ENCODE peak calls at places on chromosome 3, in ten cellular contexts. One of them, this sample, is unnamed.
A peak's percentile ranks its signal among the peaks of the same experiment; 100 is the strongest.

GRCh38 chr3:31732548-31732947 is 199.8 kb downstream of the STT3B start:
- DNase-seq in DMS153: no peak
- DNase-seq in effector memory CD4-positive, alpha-beta T cell: no peak
- DNase-seq in amniotic epithelial cell: no peak
- DNase-seq in stimulated activated CD4-positive, alpha-beta T cell treated with anti-CD3 and anti-CD28 coated beads, TNF-alpha, amount 100 ng/mL, for 1 hour: no peak
- DNase-seq in NCI-H1092 treated with DMSO at 0.1 percent for 48 hours: peak; percentile 74
- DNase-seq in tibial artery: no peak
- DNase-seq in activated T-helper 9 cell treated with anti-CD3 and anti-CD28 coated beads, Interleukin-2, amount 50 U/mL, for 16 hours: no peak
- DNase-seq in endothelial cell: no peak
- DNase-seq in iPS-NIHi11: no peak
- DNase-seq in this sample: no peak

GRCh38 chr3:180617049-180617448 is 15.1 kb downstream of the TTC14 start:
- DNase-seq in amniotic epithelial cell: peak; percentile 42
- DNase-seq in stimulated activated CD4-positive, alpha-beta T cell treated with anti-CD3 and anti-CD28 coated beads, TNF-alpha, amount 100 ng/mL, for 1 hour: no peak
- DNase-seq in DMS153: no peak
- DNase-seq in tibial artery: no peak
- DNase-seq in iPS-NIHi11: no peak
- DNase-seq in NCI-H1092 treated with DMSO at 0.1 percent for 48 hours: no peak
- DNase-seq in effector memory CD4-positive, alpha-beta T cell: no peak
- DNase-seq in activated T-helper 9 cell treated with anti-CD3 and anti-CD28 coated beads, Interleukin-2, amount 50 U/mL, for 16 hours: no peak
- DNase-seq in endothelial cell: no peak
- DNase-seq in this sample: no peak

GRCh38 chr3:69983546-69984265 is 15.8 kb upstream of the SAMMSON start:
- DNase-seq in tibial artery: no peak
- DNase-seq in DMS153: no peak
- DNase-seq in stimulated activated CD4-positive, alpha-beta T cell treated with anti-CD3 and anti-CD28 coated beads, TNF-alpha, amount 100 ng/mL, for 1 hour: no peak
- DNase-seq in effector memory CD4-positive, alpha-beta T cell: no peak
- DNase-seq in endothelial cell: no peak
- DNase-seq in NCI-H1092 treated with DMSO at 0.1 percent for 48 hours: no peak
- DNase-seq in iPS-NIHi11: no peak
- DNase-seq in amniotic epithelial cell: no peak
- DNase-seq in activated T-helper 9 cell treated with anti-CD3 and anti-CD28 coated beads, Interleukin-2, amount 50 U/mL, for 16 hours: no peak
- DNase-seq in this sample: no peak

GRCh38 chr3:13123266-13123665 is 50.0 kb upstream of the IQSEC1 start:
- DNase-seq in amniotic epithelial cell: no peak
- DNase-seq in NCI-H1092 treated with DMSO at 0.1 percent for 48 hours: no peak
- DNase-seq in DMS153: no peak
- DNase-seq in endothelial cell: no peak
- DNase-seq in effector memory CD4-positive, alpha-beta T cell: no peak
- DNase-seq in iPS-NIHi11: no peak
- DNase-seq in stimulated activated CD4-positive, alpha-beta T cell treated with anti-CD3 and anti-CD28 coated beads, TNF-alpha, amount 100 ng/mL, for 1 hour: no peak
- DNase-seq in activated T-helper 9 cell treated with anti-CD3 and anti-CD28 coated beads, Interleukin-2, amount 50 U/mL, for 16 hours: no peak
- DNase-seq in tibial artery: no peak
- DNase-seq in this sample: no peak

GRCh38 chr3:99902091-99902490 is 84.4 kb downstream of the CMSS1 start:
- DNase-seq in tibial artery: no peak
- DNase-seq in amniotic epithelial cell: no peak
- DNase-seq in effector memory CD4-positive, alpha-beta T cell: no peak
- DNase-seq in activated T-helper 9 cell treated with anti-CD3 and anti-CD28 coated beads, Interleukin-2, amount 50 U/mL, for 16 hours: no peak
- DNase-seq in DMS153: no peak
- DNase-seq in iPS-NIHi11: no peak
- DNase-seq in endothelial cell: no peak
- DNase-seq in NCI-H1092 treated with DMSO at 0.1 percent for 48 hours: no peak
- DNase-seq in stimulated activated CD4-positive, alpha-beta T cell treated with anti-CD3 and anti-CD28 coated beads, TNF-alpha, amount 100 ng/mL, for 1 hour: no peak
- DNase-seq in this sample: no peak

GRCh38 chr3:135929670-135930069 is 35.9 kb upstream of the PPP2R3A start:
- DNase-seq in tibial artery: peak; percentile 26
- DNase-seq in stimulated activated CD4-positive, alpha-beta T cell treated with anti-CD3 and anti-CD28 coated beads, TNF-alpha, amount 100 ng/mL, for 1 hour: no peak
- DNase-seq in endothelial cell: no peak
- DNase-seq in activated T-helper 9 cell treated with anti-CD3 and anti-CD28 coated beads, Interleukin-2, amount 50 U/mL, for 16 hours: no peak
- DNase-seq in iPS-NIHi11: no peak
- DNase-seq in amniotic epithelial cell: peak; percentile 41
- DNase-seq in NCI-H1092 treated with DMSO at 0.1 percent for 48 hours: no peak
- DNase-seq in DMS153: no peak
- DNase-seq in effector memory CD4-positive, alpha-beta T cell: no peak
- DNase-seq in this sample: no peak

GRCh38 chr3:5187920-5188418 is 462 bp downstream of the EDEM1 start:
- DNase-seq in amniotic epithelial cell: peak; percentile 24
- DNase-seq in activated T-helper 9 cell treated with anti-CD3 and anti-CD28 coated beads, Interleukin-2, amount 50 U/mL, for 16 hours: peak; percentile 51
- DNase-seq in endothelial cell: peak; percentile 41
- DNase-seq in DMS153: no peak
- DNase-seq in tibial artery: peak; percentile 40
- DNase-seq in iPS-NIHi11: peak; percentile 55
- DNase-seq in NCI-H1092 treated with DMSO at 0.1 percent for 48 hours: no peak
- DNase-seq in stimulated activated CD4-positive, alpha-beta T cell treated with anti-CD3 and anti-CD28 coated beads, TNF-alpha, amount 100 ng/mL, for 1 hour: no peak
- DNase-seq in effector memory CD4-positive, alpha-beta T cell: peak; percentile 27
- DNase-seq in this sample: no peak

GRCh38 chr3:13815088-13815683 is 64.7 kb downstream of the WNT7A start:
- DNase-seq in NCI-H1092 treated with DMSO at 0.1 percent for 48 hours: no peak
- DNase-seq in tibial artery: no peak
- DNase-seq in endothelial cell: no peak
- DNase-seq in activated T-helper 9 cell treated with anti-CD3 and anti-CD28 coated beads, Interleukin-2, amount 50 U/mL, for 16 hours: no peak
- DNase-seq in DMS153: no peak
- DNase-seq in iPS-NIHi11: no peak
- DNase-seq in amniotic epithelial cell: no peak
- DNase-seq in stimulated activated CD4-positive, alpha-beta T cell treated with anti-CD3 and anti-CD28 coated beads, TNF-alpha, amount 100 ng/mL, for 1 hour: no peak
- DNase-seq in effector memory CD4-positive, alpha-beta T cell: no peak
- DNase-seq in this sample: no peak

GRCh38 chr3:46096781-46097180 is 69.5 kb upstream of the XCR1 start:
- DNase-seq in endothelial cell: no peak
- DNase-seq in tibial artery: no peak
- DNase-seq in iPS-NIHi11: no peak
- DNase-seq in amniotic epithelial cell: no peak
- DNase-seq in effector memory CD4-positive, alpha-beta T cell: no peak
- DNase-seq in NCI-H1092 treated with DMSO at 0.1 percent for 48 hours: no peak
- DNase-seq in stimulated activated CD4-positive, alpha-beta T cell treated with anti-CD3 and anti-CD28 coated beads, TNF-alpha, amount 100 ng/mL, for 1 hour: no peak
- DNase-seq in activated T-helper 9 cell treated with anti-CD3 and anti-CD28 coated beads, Interleukin-2, amount 50 U/mL, for 16 hours: no peak
- DNase-seq in DMS153: no peak
- DNase-seq in this sample: no peak

GRCh38 chr3:99240700-99241099 is 339.2 kb upstream of the DCBLD2 start:
- DNase-seq in DMS153: no peak
- DNase-seq in effector memory CD4-positive, alpha-beta T cell: no peak
- DNase-seq in activated T-helper 9 cell treated with anti-CD3 and anti-CD28 coated beads, Interleukin-2, amount 50 U/mL, for 16 hours: no peak
- DNase-seq in endothelial cell: no peak
- DNase-seq in stimulated activated CD4-positive, alpha-beta T cell treated with anti-CD3 and anti-CD28 coated beads, TNF-alpha, amount 100 ng/mL, for 1 hour: no peak
- DNase-seq in amniotic epithelial cell: no peak
- DNase-seq in NCI-H1092 treated with DMSO at 0.1 percent for 48 hours: no peak
- DNase-seq in tibial artery: no peak
- DNase-seq in iPS-NIHi11: no peak
- DNase-seq in this sample: no peak

GRCh38 chr3:146181181-146181580 is 20.2 kb upstream of the PLOD2 start:
- DNase-seq in amniotic epithelial cell: no peak
- DNase-seq in DMS153: no peak
- DNase-seq in effector memory CD4-positive, alpha-beta T cell: no peak
- DNase-seq in NCI-H1092 treated with DMSO at 0.1 percent for 48 hours: no peak
- DNase-seq in endothelial cell: no peak
- DNase-seq in tibial artery: no peak
- DNase-seq in iPS-NIHi11: no peak
- DNase-seq in activated T-helper 9 cell treated with anti-CD3 and anti-CD28 coated beads, Interleukin-2, amount 50 U/mL, for 16 hours: no peak
- DNase-seq in stimulated activated CD4-positive, alpha-beta T cell treated with anti-CD3 and anti-CD28 coated beads, TNF-alpha, amount 100 ng/mL, for 1 hour: no peak
- DNase-seq in this sample: no peak

GRCh38 chr3:172680684-172681083 is 30.2 kb downstream of the NCEH1 start:
- DNase-seq in tibial artery: no peak
- DNase-seq in NCI-H1092 treated with DMSO at 0.1 percent for 48 hours: no peak
- DNase-seq in DMS153: no peak
- DNase-seq in stimulated activated CD4-positive, alpha-beta T cell treated with anti-CD3 and anti-CD28 coated beads, TNF-alpha, amount 100 ng/mL, for 1 hour: no peak
- DNase-seq in iPS-NIHi11: no peak
- DNase-seq in activated T-helper 9 cell treated with anti-CD3 and anti-CD28 coated beads, Interleukin-2, amount 50 U/mL, for 16 hours: no peak
- DNase-seq in endothelial cell: no peak
- DNase-seq in effector memory CD4-positive, alpha-beta T cell: no peak
- DNase-seq in amniotic epithelial cell: no peak
- DNase-seq in this sample: no peak

GRCh38 chr3:64220161-64220560 is 5.1 kb downstream of the PRICKLE2 start:
- DNase-seq in stimulated activated CD4-positive, alpha-beta T cell treated with anti-CD3 and anti-CD28 coated beads, TNF-alpha, amount 100 ng/mL, for 1 hour: no peak
- DNase-seq in activated T-helper 9 cell treated with anti-CD3 and anti-CD28 coated beads, Interleukin-2, amount 50 U/mL, for 16 hours: no peak
- DNase-seq in iPS-NIHi11: no peak
- DNase-seq in tibial artery: peak; percentile 29
- DNase-seq in DMS153: no peak
- DNase-seq in endothelial cell: no peak
- DNase-seq in amniotic epithelial cell: peak; percentile 74
- DNase-seq in effector memory CD4-positive, alpha-beta T cell: no peak
- DNase-seq in NCI-H1092 treated with DMSO at 0.1 percent for 48 hours: no peak
- DNase-seq in this sample: no peak

GRCh38 chr3:62525276-62525675 is 151.9 kb upstream of the FEZF2 start:
- DNase-seq in DMS153: no peak
- DNase-seq in endothelial cell: no peak
- DNase-seq in stimulated activated CD4-positive, alpha-beta T cell treated with anti-CD3 and anti-CD28 coated beads, TNF-alpha, amount 100 ng/mL, for 1 hour: no peak
- DNase-seq in tibial artery: no peak
- DNase-seq in amniotic epithelial cell: peak; percentile 3
- DNase-seq in effector memory CD4-positive, alpha-beta T cell: no peak
- DNase-seq in activated T-helper 9 cell treated with anti-CD3 and anti-CD28 coated beads, Interleukin-2, amount 50 U/mL, for 16 hours: no peak
- DNase-seq in iPS-NIHi11: no peak
- DNase-seq in NCI-H1092 treated with DMSO at 0.1 percent for 48 hours: no peak
- DNase-seq in this sample: no peak

GRCh38 chr3:1943395-1944118 is 155.1 kb upstream of the CNTN4 start:
- DNase-seq in effector memory CD4-positive, alpha-beta T cell: no peak
- DNase-seq in amniotic epithelial cell: no peak
- DNase-seq in activated T-helper 9 cell treated with anti-CD3 and anti-CD28 coated beads, Interleukin-2, amount 50 U/mL, for 16 hours: no peak
- DNase-seq in tibial artery: no peak
- DNase-seq in NCI-H1092 treated with DMSO at 0.1 percent for 48 hours: no peak
- DNase-seq in iPS-NIHi11: no peak
- DNase-seq in endothelial cell: no peak
- DNase-seq in stimulated activated CD4-positive, alpha-beta T cell treated with anti-CD3 and anti-CD28 coated beads, TNF-alpha, amount 100 ng/mL, for 1 hour: no peak
- DNase-seq in DMS153: no peak
- DNase-seq in this sample: no peak

GRCh38 chr3:78875851-78876250 is 891.9 kb downstream of the ROBO1 start:
- DNase-seq in endothelial cell: no peak
- DNase-seq in tibial artery: no peak
- DNase-seq in stimulated activated CD4-positive, alpha-beta T cell treated with anti-CD3 and anti-CD28 coated beads, TNF-alpha, amount 100 ng/mL, for 1 hour: no peak
- DNase-seq in activated T-helper 9 cell treated with anti-CD3 and anti-CD28 coated beads, Interleukin-2, amount 50 U/mL, for 16 hours: no peak
- DNase-seq in effector memory CD4-positive, alpha-beta T cell: no peak
- DNase-seq in NCI-H1092 treated with DMSO at 0.1 percent for 48 hours: no peak
- DNase-seq in iPS-NIHi11: no peak
- DNase-seq in DMS153: no peak
- DNase-seq in amniotic epithelial cell: no peak
- DNase-seq in this sample: no peak

GRCh38 chr3:43866529-43867353 is 176.0 kb downstream of the ABHD5 start:
- DNase-seq in effector memory CD4-positive, alpha-beta T cell: no peak
- DNase-seq in iPS-NIHi11: no peak
- DNase-seq in DMS153: no peak
- DNase-seq in amniotic epithelial cell: peak; percentile 21
- DNase-seq in endothelial cell: no peak
- DNase-seq in tibial artery: no peak
- DNase-seq in activated T-helper 9 cell treated with anti-CD3 and anti-CD28 coated beads, Interleukin-2, amount 50 U/mL, for 16 hours: no peak
- DNase-seq in NCI-H1092 treated with DMSO at 0.1 percent for 48 hours: no peak
- DNase-seq in stimulated activated CD4-positive, alpha-beta T cell treated with anti-CD3 and anti-CD28 coated beads, TNF-alpha, amount 100 ng/mL, for 1 hour: no peak
- DNase-seq in this sample: peak; percentile 19

GRCh38 chr3:116348216-116348615 is 97.1 kb downstream of the LSAMP start:
- DNase-seq in effector memory CD4-positive, alpha-beta T cell: no peak
- DNase-seq in amniotic epithelial cell: no peak
- DNase-seq in iPS-NIHi11: no peak
- DNase-seq in stimulated activated CD4-positive, alpha-beta T cell treated with anti-CD3 and anti-CD28 coated beads, TNF-alpha, amount 100 ng/mL, for 1 hour: no peak
- DNase-seq in DMS153: no peak
- DNase-seq in NCI-H1092 treated with DMSO at 0.1 percent for 48 hours: no peak
- DNase-seq in endothelial cell: no peak
- DNase-seq in tibial artery: no peak
- DNase-seq in activated T-helper 9 cell treated with anti-CD3 and anti-CD28 coated beads, Interleukin-2, amount 50 U/mL, for 16 hours: no peak
- DNase-seq in this sample: no peak

This sample was measured in Caco-2.